ENCODE peak calls at places on chromosomes 2 and 18, in four cellular contexts. J is psoas muscle, O is thoracic aorta, U is PC-3. P is an unnamed sample.

GRCh38 chr2:105487142-105488069 is 88.6 kb upstream of the FHL2 start:
- DNase-seq in J (peak), O (no peak), U (no peak), P (no peak)

GRCh38 chr2:54503828-54504227 is 47.7 kb downstream of the SPTBN1 start:
- DNase-seq in J (no peak), O (no peak), U (peak), P (no peak)

GRCh38 chr18:58158008-58158407 is 114.0 kb downstream of the NEDD4L start:
- DNase-seq in J (no peak), O (no peak), U (no peak), P (no peak)

GRCh38 chr2:26459991-26460612 is 17.8 kb downstream of the OTOF start:
- DNase-seq in J (peak), O (no peak), U (no peak), P (no peak)

GRCh38 chr2:48905696-48906095 is 150.2 kb upstream of the LHCGR start:
- DNase-seq in J (no peak), O (no peak), U (no peak), P (no peak)

GRCh38 chr2:122028371-122029102 is 273.1 kb downstream of the TSN start:
- DNase-seq in J (no peak), O (no peak), U (peak), P (no peak)

GRCh38 chr2:88603146-88603545 is 24.1 kb downstream of the EIF2AK3 start:
- DNase-seq in J (no peak), O (no peak), U (peak), P (no peak)

GRCh38 chr2:96148410-96149217 is 3.4 kb upstream of the DUSP2 start:
- DNase-seq in J (peak), O (peak), U (peak), P (peak)

GRCh38 chr2:121735520-121736074 is 1.1 kb downstream of the NIFK start:
- DNase-seq in J (no peak), O (no peak), U (peak), P (no peak)

GRCh38 chr2:23669413-23670244 is 257.3 kb downstream of the ATAD2B start:
- DNase-seq in J (peak), O (peak), U (no peak), P (no peak)

GRCh38 chr2:208006833-208007232 is 18.5 kb downstream of the PLEKHM3 start:
- DNase-seq in J (no peak), O (no peak), U (no peak), P (no peak)

GRCh38 chr18:58175122-58175687 is 131.2 kb downstream of the NEDD4L start:
- DNase-seq in J (no peak), O (no peak), U (no peak), P (no peak)

GRCh38 chr18:8980496-8981402 is 121.8 kb upstream of the NDUFV2 start:
- DNase-seq in J (no peak), O (no peak), U (no peak), P (no peak)

GRCh38 chr2:121297217-121297830 is 12.3 kb upstream of the TFCP2L1 start:
- DNase-seq in J (no peak), O (no peak), U (peak), P (no peak)

GRCh38 chr2:41027095-41027494 is 575.2 kb upstream of the SLC8A1 start:
- DNase-seq in J (no peak), O (no peak), U (no peak), P (no peak)

GRCh38 chr2:45577426-45577825 is 33.6 kb downstream of the SRBD1 start:
- DNase-seq in J (no peak), O (no peak), U (no peak), P (no peak)

GRCh38 chr2:200377774-200378336 is 71.4 kb downstream of the SPATS2L start:
- DNase-seq in J (no peak), O (no peak), U (peak), P (no peak)

GRCh38 chr2:127929449-127929848 is 43.7 kb upstream of the AMMECR1L start:
- DNase-seq in J (no peak), O (no peak), U (no peak), P (no peak)

GRCh38 chr2:96110621-96111256 is 5.6 kb downstream of the ADRA2B start:
- DNase-seq in J (no peak), O (no peak), U (no peak), P (peak)

GRCh38 chr18:67104700-67105284 is 411.7 kb downstream of the DSEL start:
- DNase-seq in J (peak), O (peak), U (peak), P (peak)

GRCh38 chr18:13503839-13504238 is 222.5 kb downstream of the FAM210A start:
- DNase-seq in J (no peak), O (no peak), U (no peak), P (no peak)

GRCh38 chr2:158781562-158781961 is 13.6 kb upstream of the DAPL1 start:
- DNase-seq in J (no peak), O (no peak), U (no peak), P (no peak)

GRCh38 chr2:118593257-118593656 is 254.2 kb downstream of the EN1 start:
- DNase-seq in J (no peak), O (no peak), U (no peak), P (no peak)

GRCh38 chr2:207561386-207562080 is 31.8 kb downstream of the CREB1 start:
- DNase-seq in J (no peak), O (no peak), U (no peak), P (no peak)

GRCh38 chr2:134943540-134943939 is 24.9 kb downstream of the CCNT2 start:
- DNase-seq in J (no peak), O (no peak), U (no peak), P (no peak)

GRCh38 chr2:235021752-235022151 is 69.9 kb downstream of the SH3BP4 start:
- DNase-seq in J (no peak), O (no peak), U (peak), P (no peak)

DNA sequence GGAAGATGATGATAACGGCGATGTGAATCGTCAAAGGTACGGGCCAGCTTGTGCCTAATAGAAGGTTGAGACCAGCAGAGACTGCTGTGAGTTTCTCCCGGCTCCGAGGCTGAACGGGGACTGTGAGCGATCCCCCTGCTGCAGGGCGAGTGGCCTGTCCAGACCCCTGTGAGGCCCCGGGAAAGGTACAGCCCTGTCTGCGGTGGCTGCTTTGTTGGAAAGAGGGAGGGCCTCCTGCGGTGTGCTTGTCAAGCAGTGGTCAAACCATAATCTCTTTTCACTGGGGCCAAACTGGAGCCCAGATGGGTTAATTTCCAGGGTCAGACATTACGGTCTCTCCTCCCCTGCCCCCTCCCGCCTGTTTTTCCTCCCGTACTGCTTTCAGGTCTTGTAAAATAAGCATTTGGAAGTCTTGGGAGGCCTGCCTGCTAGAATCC is 3.0 kb downstream of the FZD7 start:
- DNase-seq in J (no peak), O (no peak), U (no peak), P (no peak)
- H3K4me3 ChIP-seq in J (peak), O (peak), U (peak), P (peak)

GRCh38 chr2:139946690-139947089 is 1166.5 kb upstream of the NXPH2 start:
- DNase-seq in J (no peak), O (no peak), U (peak), P (no peak)
- TF ChIP-seq CTCF in J (no peak), O (no peak), U (peak), P (no peak)

GRCh38 chr2:171172980-171173542 is 12.4 kb upstream of the TLK1 start:
- DNase-seq in J (no peak), O (no peak), U (no peak), P (no peak)
- H3K27ac ChIP-seq in J (no peak), O (no peak), U (no peak), P (no peak)

DNA sequence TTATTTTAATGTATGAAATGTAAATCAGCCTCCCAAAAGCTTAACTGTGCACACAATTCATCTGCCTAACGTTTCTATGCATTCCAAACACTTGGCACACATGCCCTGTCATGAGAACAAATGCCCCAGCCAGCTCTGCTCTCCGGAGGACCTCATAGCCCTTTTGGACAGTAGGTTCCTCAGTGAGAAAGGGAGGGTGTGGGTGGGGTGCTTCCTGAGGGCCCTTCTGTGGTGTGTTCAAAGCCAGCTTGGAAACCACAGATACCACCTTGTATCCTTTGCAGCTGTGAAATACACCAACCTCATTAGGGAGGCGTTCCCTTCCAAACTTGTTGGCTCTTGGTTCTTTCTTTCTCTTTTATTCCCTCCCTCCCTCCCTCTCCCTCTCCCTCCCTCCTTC is 102.2 kb upstream of the ASB18 start:
- DNase-seq in J (no peak), O (no peak), U (no peak), P (no peak)
- H3K4me3 ChIP-seq in J (no peak), O (no peak), U (no peak), P (no peak)

GRCh38 chr2:42792087-42792582 is 248 bp downstream of the HAAO start:
- DNase-seq in J (no peak), O (no peak), U (no peak), P (no peak)

GRCh38 chr2:42793314-42794270 is 1.2 kb upstream of the HAAO start:
- DNase-seq in J (peak), O (no peak), U (no peak), P (no peak)

GRCh38 chr2:42791606-42792005 is 777 bp downstream of the HAAO start:
- DNase-seq in J (no peak), O (no peak), U (no peak), P (no peak)

GRCh38 chr2:42794271-42795046 is 2.1 kb upstream of the HAAO start:
- DNase-seq in J (peak), O (no peak), U (no peak), P (no peak)

DNA sequence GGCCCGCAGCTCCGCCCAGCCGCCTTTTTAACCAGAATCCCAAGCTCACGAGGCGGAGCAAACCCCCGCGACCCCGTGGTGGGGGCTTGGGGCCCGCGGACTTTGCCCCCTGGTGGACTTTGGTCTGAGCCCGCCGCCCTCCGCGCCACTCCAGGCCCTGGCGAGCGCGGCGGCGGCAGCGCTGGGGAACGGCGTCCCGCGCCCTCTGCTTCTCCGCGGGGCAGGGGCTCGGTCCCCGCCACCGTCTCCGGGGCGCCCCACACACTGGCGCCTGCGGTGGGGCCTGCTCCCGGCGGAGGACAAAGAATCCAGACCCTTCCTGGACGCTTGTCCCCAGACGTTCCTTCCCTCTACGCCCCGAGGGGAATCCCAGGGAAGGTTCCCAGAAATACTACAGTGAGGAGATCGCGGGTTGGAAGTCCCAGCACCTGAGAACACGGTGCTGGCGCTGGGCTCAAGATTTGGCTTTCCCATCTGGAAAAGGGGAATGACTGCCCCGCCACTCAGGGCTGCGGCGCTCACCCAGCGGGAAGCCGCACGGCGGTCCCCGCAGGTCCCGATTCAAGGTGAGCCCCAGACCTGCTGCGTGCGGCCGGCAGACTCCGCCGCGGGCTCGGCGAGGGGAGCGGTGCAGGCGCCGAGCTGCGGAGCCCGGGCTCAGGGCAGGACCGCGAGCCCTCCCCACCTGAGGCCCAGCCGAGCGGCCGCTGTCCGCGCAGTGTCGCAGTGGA is at the start of gene HAAO:
- DNase-seq in J (peak), O (no peak), U (no peak), P (no peak)
- TF ChIP-seq CTCF in J (no peak), O (peak), U (no peak), P (peak)

GRCh38 chr2:38428940-38429339 is 51.9 kb upstream of the ATL2 start:
- DNase-seq in J (no peak), O (no peak), U (no peak), P (no peak)
- H3K27ac ChIP-seq in J (no peak), O (no peak), U (no peak), P (no peak)

GRCh38 chr2:218292700-218293014 is 354 bp upstream of the TMBIM1 start:
- DNase-seq in J (no peak), O (no peak), U (no peak), P (no peak)

GRCh38 chr2:218293715-218294429 is 1.6 kb upstream of the TMBIM1 start:
- DNase-seq in J (no peak), O (no peak), U (no peak), P (no peak)

GRCh38 chr2:218291318-218291933 is 877 bp downstream of the TMBIM1 start:
- DNase-seq in J (no peak), O (no peak), U (no peak), P (no peak)

GRCh38 chr2:218290316-218291261 is 1.7 kb downstream of the TMBIM1 start:
- DNase-seq in J (no peak), O (no peak), U (no peak), P (no peak)

GRCh38 chr2:218291934-218292699 is at the start of gene TMBIM1:
- DNase-seq in J (peak), O (no peak), U (peak), P (peak)
- H3K4me3 ChIP-seq in J (peak), O (peak), U (peak), P (peak)

P was measured in dorsolateral prefrontal cortex.